ENCODE peak calls at places on chromosomes 7 and 10, in seven cellular contexts. One of them, this sample, is unnamed.

GRCh38 chr7:33485746-33486491 is 356.6 kb downstream of the BBS9 start:
- DNase-seq in stimulated activated CD4-positive, alpha-beta T cell treated with anti-CD3 and anti-CD28 coated beads, Interleukin-12 subunit alpha, Interleukin-12 subunit beta, amount 100 ng/mL, for 48 hours: no peak
- DNase-seq in neural crest cell: no peak
- DNase-seq in activated naive CD4-positive, alpha-beta T cell treated with anti-CD3 and anti-CD28 coated beads, Interleukin-2, amount 10 ng/mL, durations not matched to agents 7 days and 5 days: no peak
- DNase-seq in ELR: peak
- DNase-seq in heart left ventricle: no peak
- DNase-seq in pulmonary artery endothelial cell: no peak
- DNase-seq in this sample: no peak

GRCh38 chr7:159191236-159191635 is 46.6 kb upstream of the VIPR2 start:
- DNase-seq in stimulated activated CD4-positive, alpha-beta T cell treated with anti-CD3 and anti-CD28 coated beads, Interleukin-12 subunit alpha, Interleukin-12 subunit beta, amount 100 ng/mL, for 48 hours: no peak
- DNase-seq in neural crest cell: no peak
- DNase-seq in activated naive CD4-positive, alpha-beta T cell treated with anti-CD3 and anti-CD28 coated beads, Interleukin-2, amount 10 ng/mL, durations not matched to agents 7 days and 5 days: no peak
- DNase-seq in ELR: no peak
- DNase-seq in heart left ventricle: no peak
- DNase-seq in pulmonary artery endothelial cell: no peak
- DNase-seq in this sample: no peak

GRCh38 chr10:82826132-82826531 is 951.1 kb downstream of the NRG3 start:
- DNase-seq in stimulated activated CD4-positive, alpha-beta T cell treated with anti-CD3 and anti-CD28 coated beads, Interleukin-12 subunit alpha, Interleukin-12 subunit beta, amount 100 ng/mL, for 48 hours: no peak
- DNase-seq in neural crest cell: no peak
- DNase-seq in activated naive CD4-positive, alpha-beta T cell treated with anti-CD3 and anti-CD28 coated beads, Interleukin-2, amount 10 ng/mL, durations not matched to agents 7 days and 5 days: no peak
- DNase-seq in ELR: peak
- DNase-seq in heart left ventricle: no peak
- DNase-seq in pulmonary artery endothelial cell: no peak
- DNase-seq in this sample: peak

GRCh38 chr10:123375738-123376137 is 221.5 kb downstream of the BUB3 start:
- DNase-seq in stimulated activated CD4-positive, alpha-beta T cell treated with anti-CD3 and anti-CD28 coated beads, Interleukin-12 subunit alpha, Interleukin-12 subunit beta, amount 100 ng/mL, for 48 hours: no peak
- DNase-seq in neural crest cell: no peak
- DNase-seq in activated naive CD4-positive, alpha-beta T cell treated with anti-CD3 and anti-CD28 coated beads, Interleukin-2, amount 10 ng/mL, durations not matched to agents 7 days and 5 days: no peak
- DNase-seq in ELR: no peak
- DNase-seq in heart left ventricle: no peak
- DNase-seq in pulmonary artery endothelial cell: no peak
- DNase-seq in this sample: no peak

GRCh38 chr7:13945670-13946069 is 43.8 kb downstream of the ETV1 start:
- DNase-seq in stimulated activated CD4-positive, alpha-beta T cell treated with anti-CD3 and anti-CD28 coated beads, Interleukin-12 subunit alpha, Interleukin-12 subunit beta, amount 100 ng/mL, for 48 hours: no peak
- DNase-seq in neural crest cell: no peak
- DNase-seq in activated naive CD4-positive, alpha-beta T cell treated with anti-CD3 and anti-CD28 coated beads, Interleukin-2, amount 10 ng/mL, durations not matched to agents 7 days and 5 days: no peak
- DNase-seq in ELR: no peak
- DNase-seq in heart left ventricle: no peak
- DNase-seq in pulmonary artery endothelial cell: no peak
- DNase-seq in this sample: no peak

GRCh38 chr10:128457136-128457535 is 330.9 kb upstream of the MKI67 start:
- DNase-seq in stimulated activated CD4-positive, alpha-beta T cell treated with anti-CD3 and anti-CD28 coated beads, Interleukin-12 subunit alpha, Interleukin-12 subunit beta, amount 100 ng/mL, for 48 hours: no peak
- DNase-seq in neural crest cell: no peak
- DNase-seq in activated naive CD4-positive, alpha-beta T cell treated with anti-CD3 and anti-CD28 coated beads, Interleukin-2, amount 10 ng/mL, durations not matched to agents 7 days and 5 days: no peak
- DNase-seq in ELR: no peak
- DNase-seq in heart left ventricle: no peak
- DNase-seq in pulmonary artery endothelial cell: no peak
- DNase-seq in this sample: no peak

GRCh38 chr10:20399789-20400188 is 497.3 kb downstream of the NEBL start:
- DNase-seq in stimulated activated CD4-positive, alpha-beta T cell treated with anti-CD3 and anti-CD28 coated beads, Interleukin-12 subunit alpha, Interleukin-12 subunit beta, amount 100 ng/mL, for 48 hours: no peak
- DNase-seq in neural crest cell: no peak
- DNase-seq in activated naive CD4-positive, alpha-beta T cell treated with anti-CD3 and anti-CD28 coated beads, Interleukin-2, amount 10 ng/mL, durations not matched to agents 7 days and 5 days: no peak
- DNase-seq in ELR: no peak
- DNase-seq in heart left ventricle: no peak
- DNase-seq in pulmonary artery endothelial cell: no peak
- DNase-seq in this sample: no peak

GRCh38 chr7:51186531-51186930 is 130.1 kb downstream of the COBL start:
- DNase-seq in stimulated activated CD4-positive, alpha-beta T cell treated with anti-CD3 and anti-CD28 coated beads, Interleukin-12 subunit alpha, Interleukin-12 subunit beta, amount 100 ng/mL, for 48 hours: no peak
- DNase-seq in neural crest cell: no peak
- DNase-seq in activated naive CD4-positive, alpha-beta T cell treated with anti-CD3 and anti-CD28 coated beads, Interleukin-2, amount 10 ng/mL, durations not matched to agents 7 days and 5 days: no peak
- DNase-seq in ELR: no peak
- DNase-seq in heart left ventricle: peak
- DNase-seq in pulmonary artery endothelial cell: no peak
- DNase-seq in this sample: no peak

GRCh38 chr10:4807803-4808507 is 18.1 kb upstream of the AKR1E2 start:
- DNase-seq in stimulated activated CD4-positive, alpha-beta T cell treated with anti-CD3 and anti-CD28 coated beads, Interleukin-12 subunit alpha, Interleukin-12 subunit beta, amount 100 ng/mL, for 48 hours: no peak
- DNase-seq in neural crest cell: no peak
- DNase-seq in activated naive CD4-positive, alpha-beta T cell treated with anti-CD3 and anti-CD28 coated beads, Interleukin-2, amount 10 ng/mL, durations not matched to agents 7 days and 5 days: no peak
- DNase-seq in ELR: peak
- DNase-seq in heart left ventricle: no peak
- DNase-seq in pulmonary artery endothelial cell: peak
- DNase-seq in this sample: peak

GRCh38 chr7:138212314-138212713 is 136.1 kb downstream of the AKR1D1 start:
- DNase-seq in stimulated activated CD4-positive, alpha-beta T cell treated with anti-CD3 and anti-CD28 coated beads, Interleukin-12 subunit alpha, Interleukin-12 subunit beta, amount 100 ng/mL, for 48 hours: no peak
- DNase-seq in neural crest cell: no peak
- DNase-seq in activated naive CD4-positive, alpha-beta T cell treated with anti-CD3 and anti-CD28 coated beads, Interleukin-2, amount 10 ng/mL, durations not matched to agents 7 days and 5 days: no peak
- DNase-seq in ELR: no peak
- DNase-seq in heart left ventricle: no peak
- DNase-seq in pulmonary artery endothelial cell: no peak
- DNase-seq in this sample: no peak

GRCh38 chr7:139702313-139702731 is 75.5 kb downstream of the HIPK2 start:
- DNase-seq in stimulated activated CD4-positive, alpha-beta T cell treated with anti-CD3 and anti-CD28 coated beads, Interleukin-12 subunit alpha, Interleukin-12 subunit beta, amount 100 ng/mL, for 48 hours: no peak
- DNase-seq in neural crest cell: no peak
- DNase-seq in activated naive CD4-positive, alpha-beta T cell treated with anti-CD3 and anti-CD28 coated beads, Interleukin-2, amount 10 ng/mL, durations not matched to agents 7 days and 5 days: no peak
- DNase-seq in ELR: no peak
- DNase-seq in heart left ventricle: no peak
- DNase-seq in pulmonary artery endothelial cell: no peak
- DNase-seq in this sample: no peak

GRCh38 chr10:22626784-22627183 is 87.6 kb downstream of the PIP4K2A start:
- DNase-seq in stimulated activated CD4-positive, alpha-beta T cell treated with anti-CD3 and anti-CD28 coated beads, Interleukin-12 subunit alpha, Interleukin-12 subunit beta, amount 100 ng/mL, for 48 hours: no peak
- DNase-seq in neural crest cell: no peak
- DNase-seq in activated naive CD4-positive, alpha-beta T cell treated with anti-CD3 and anti-CD28 coated beads, Interleukin-2, amount 10 ng/mL, durations not matched to agents 7 days and 5 days: no peak
- DNase-seq in ELR: peak
- DNase-seq in heart left ventricle: no peak
- DNase-seq in pulmonary artery endothelial cell: no peak
- DNase-seq in this sample: peak

This sample was measured in EL.